ENCODE peak calls at places on chromosome 4, in nine cellular contexts. I is spleen, Y is sigmoid colon, S is transverse colon, W is GM12878, C is esophagus muscularis mucosa, E is GM12892, B is upper lobe of left lung, Z is prostate gland. A is an unnamed sample.

GRCh38 chr4:137545461-137545861 is 13.2 kb upstream of the PCDH18 start:
- DNase-seq in B (no peak), E (no peak), I (no peak), Z (no peak), W (no peak), C (no peak), S (no peak), Y (peak), A (no peak)

GRCh38 chr4:153038493-153039311 is 102.6 kb downstream of the FHDC1 start:
- DNase-seq in B (no peak), Y (no peak), W (no peak), S (no peak), E (no peak), Z (peak), I (no peak), C (peak), A (no peak)

GRCh38 chr4:158020734-158021346 is 152.0 kb downstream of the GASK1B start:
- DNase-seq in Y (no peak), I (no peak), Z (no peak), S (no peak), B (no peak), C (no peak), W (no peak), E (no peak), A (no peak)

GRCh38 chr4:152785639-152786517 is 6.1 kb downstream of the ARFIP1 start:
- DNase-seq in E (no peak), I (no peak), W (no peak), Y (no peak), B (no peak), Z (no peak), S (no peak), C (no peak), A (no peak)

GRCh38 chr4:85780664-85781063 is 305.7 kb downstream of the ARHGAP24 start:
- DNase-seq in Y (no peak), B (no peak), W (no peak), S (no peak), Z (no peak), C (no peak), E (no peak), I (no peak), A (no peak)

GRCh38 chr4:142815834-142816233 is 30.3 kb downstream of the INPP4B start:
- DNase-seq in Z (no peak), S (no peak), Y (no peak), E (no peak), W (no peak), I (no peak), B (no peak), C (no peak), A (no peak)

GRCh38 chr4:105306158-105306781 is 159.6 kb downstream of the TET2 start:
- DNase-seq in B (peak), Y (no peak), W (peak), S (no peak), I (no peak), E (peak), Z (no peak), C (no peak), A (no peak)

GRCh38 chr4:136847881-136848621 is 684.2 kb downstream of the PCDH18 start:
- DNase-seq in W (no peak), Z (no peak), C (no peak), I (no peak), S (no peak), B (no peak), E (no peak), Y (no peak), A (no peak)

GRCh38 chr4:30790998-30791397 is 70.8 kb downstream of the PCDH7 start:
- DNase-seq in I (no peak), Y (no peak), W (no peak), S (no peak), B (no peak), Z (no peak), C (no peak), E (no peak), A (no peak)

GRCh38 chr4:123495530-123495929 is 98.9 kb downstream of the SPRY1 start:
- DNase-seq in I (no peak), Z (no peak), C (no peak), E (no peak), S (no peak), W (no peak), B (peak), Y (no peak), A (no peak)

GRCh38 chr4:185656467-185656890 is 121.2 kb upstream of the PDLIM3 start:
- DNase-seq in E (no peak), Z (peak), B (peak), C (no peak), Y (peak), S (peak), W (no peak), I (no peak), A (no peak)

GRCh38 chr4:6236816-6237390 is 32.7 kb upstream of the WFS1 start:
- DNase-seq in E (no peak), Z (no peak), Y (peak), I (peak), S (no peak), C (no peak), W (no peak), B (peak), A (no peak)

GRCh38 chr4:20992002-20992401 is 291.7 kb downstream of the PACRGL start:
- DNase-seq in I (no peak), S (peak), Y (no peak), W (no peak), Z (no peak), C (no peak), B (no peak), E (no peak), A (no peak)

GRCh38 chr4:159134422-159134821 is 31.5 kb downstream of the RAPGEF2 start:
- DNase-seq in C (no peak), I (no peak), B (no peak), E (no peak), S (no peak), W (no peak), Y (no peak), Z (no peak), A (no peak)

GRCh38 chr4:2623442-2623841 is 87.0 kb downstream of the FAM193A start:
- DNase-seq in I (no peak), S (no peak), Y (peak), Z (no peak), C (no peak), E (no peak), W (no peak), B (no peak), A (no peak)

GRCh38 chr4:185865901-185866328 is 53.9 kb upstream of the SORBS2 start:
- DNase-seq in C (peak), Y (no peak), B (peak), Z (peak), W (no peak), E (no peak), S (peak), I (no peak), A (no peak)

GRCh38 chr4:122777846-122778501 is 45.5 kb downstream of the BBS12 start:
- DNase-seq in W (no peak), E (no peak), S (no peak), C (no peak), I (no peak), Y (no peak), Z (no peak), B (no peak), A (no peak)

GRCh38 chr4:143374771-143375170 is 38.1 kb downstream of the GAB1 start:
- DNase-seq in B (no peak), I (no peak), Y (no peak), C (no peak), E (no peak), Z (no peak), S (no peak), W (no peak), A (no peak)

GRCh38 chr4:12036450-12036849 is 607.8 kb upstream of the HS3ST1 start:
- DNase-seq in Z (no peak), S (no peak), B (no peak), I (no peak), E (no peak), W (no peak), Y (no peak), C (no peak), A (no peak)

GRCh38 chr4:176054942-176055341 is 10.7 kb upstream of the WDR17 start:
- DNase-seq in S (no peak), E (no peak), Z (no peak), C (no peak), Y (no peak), B (no peak), W (no peak), I (no peak), A (no peak)

GRCh38 chr4:25531272-25531671 is 124.4 kb upstream of the SLC34A2 start:
- DNase-seq in E (no peak), I (no peak), Y (no peak), C (no peak), S (no peak), W (no peak), B (no peak), Z (no peak), A (no peak)

GRCh38 chr4:185711764-185712163 is 100.2 kb downstream of the SORBS2 start:
- DNase-seq in S (no peak), C (no peak), I (no peak), Y (no peak), Z (no peak), W (no peak), B (no peak), E (no peak), A (no peak)

GRCh38 chr4:21009956-21010355 is 309.7 kb downstream of the PACRGL start:
- DNase-seq in W (no peak), Y (no peak), S (no peak), E (no peak), C (no peak), B (no peak), Z (no peak), I (no peak), A (no peak)

GRCh38 chr4:3880595-3881120 is 114.5 kb downstream of the ADRA2C start:
- DNase-seq in B (peak), Y (no peak), Z (peak), W (no peak), S (peak), I (peak), E (peak), C (no peak), A (peak)

GRCh38 chr4:14716622-14717021 is 285.7 kb upstream of the CPEB2 start:
- DNase-seq in Y (no peak), Z (no peak), I (no peak), W (no peak), S (no peak), C (no peak), E (no peak), B (no peak), A (no peak)

GRCh38 chr4:70183168-70183939 is 12.2 kb upstream of the ODAM start:
- DNase-seq in W (no peak), B (peak), S (peak), I (no peak), C (no peak), Z (no peak), Y (no peak), E (no peak), A (no peak)
- TF ChIP-seq POLR2AphosphoS5 in W (no peak), B (no peak), S (no peak), I (no peak), C (no peak), Z (no peak), Y (no peak), E (no peak), A (no peak)

DNA sequence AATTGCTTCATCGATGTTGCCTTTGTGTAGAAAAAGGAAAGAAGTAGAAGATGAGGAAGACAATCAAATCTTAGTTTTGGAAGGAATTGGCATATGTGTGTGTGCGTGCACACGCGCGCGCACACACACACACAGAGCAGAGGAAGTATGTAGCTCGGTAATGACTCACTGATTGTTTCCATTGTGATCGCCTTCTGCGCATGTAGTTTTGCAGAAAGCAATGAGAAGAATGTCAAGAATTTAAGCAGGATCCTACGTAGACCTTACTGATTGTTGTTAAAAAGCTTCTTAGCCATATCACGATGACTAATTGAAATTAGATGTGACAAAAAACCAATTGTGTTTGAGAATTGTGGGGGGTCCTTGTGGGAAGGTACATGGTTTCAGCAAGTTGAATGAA is 12.8 kb upstream of the LIMCH1 start:
- DNase-seq in W (no peak), B (no peak), Y (no peak), E (no peak), Z (no peak), S (no peak), C (peak), I (no peak), A (no peak)
- TF ChIP-seq POLR2AphosphoS5 in W (no peak), B (peak), Y (no peak), E (no peak), Z (no peak), S (no peak), C (peak), I (no peak), A (no peak)

DNA sequence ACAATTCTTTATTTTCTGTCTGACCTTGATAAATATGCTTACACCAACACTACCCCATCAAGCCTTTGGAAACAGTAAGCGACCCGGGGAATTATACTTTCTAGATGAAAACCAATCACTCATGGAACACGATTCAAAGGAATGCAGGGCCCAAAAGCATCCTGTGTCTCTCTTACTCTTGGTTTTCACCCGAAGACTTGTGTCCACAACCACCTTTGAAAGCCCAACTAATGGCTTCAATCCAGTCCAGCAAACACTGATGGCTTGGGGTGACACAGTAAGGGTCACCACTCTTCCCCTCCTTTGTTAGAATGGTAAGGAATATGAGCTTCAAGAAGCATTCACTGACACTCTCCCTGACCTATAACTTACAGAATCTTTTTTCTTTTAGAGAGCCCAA is 1.6 kb downstream of the CBR4 start:
- DNase-seq in W (no peak), E (no peak), I (no peak), Y (no peak), C (no peak), Z (no peak), B (no peak), S (no peak), A (no peak)
- TF ChIP-seq POLR2AphosphoS5 in W (no peak), E (no peak), I (no peak), Y (no peak), C (no peak), Z (no peak), B (no peak), S (no peak), A (no peak)

GRCh38 chr4:109214622-109215350 is 87.7 kb downstream of the COL25A1 start:
- DNase-seq in I (no peak), S (no peak), W (no peak), C (no peak), B (no peak), Y (no peak), E (no peak), Z (no peak), A (no peak)

GRCh38 chr4:109215511-109215910 is 86.9 kb downstream of the COL25A1 start:
- DNase-seq in Z (no peak), I (no peak), C (no peak), W (no peak), E (no peak), Y (no peak), B (no peak), S (no peak), A (no peak)

GRCh38 chr4:109218288-109218687 is 84.2 kb downstream of the COL25A1 start:
- DNase-seq in Y (no peak), B (no peak), C (no peak), S (no peak), E (no peak), W (no peak), Z (no peak), I (no peak), A (no peak)

GRCh38 chr4:109213056-109213455 is 89.4 kb downstream of the COL25A1 start:
- DNase-seq in C (no peak), S (no peak), E (no peak), I (no peak), Y (no peak), B (no peak), W (no peak), Z (no peak), A (no peak)

DNA sequence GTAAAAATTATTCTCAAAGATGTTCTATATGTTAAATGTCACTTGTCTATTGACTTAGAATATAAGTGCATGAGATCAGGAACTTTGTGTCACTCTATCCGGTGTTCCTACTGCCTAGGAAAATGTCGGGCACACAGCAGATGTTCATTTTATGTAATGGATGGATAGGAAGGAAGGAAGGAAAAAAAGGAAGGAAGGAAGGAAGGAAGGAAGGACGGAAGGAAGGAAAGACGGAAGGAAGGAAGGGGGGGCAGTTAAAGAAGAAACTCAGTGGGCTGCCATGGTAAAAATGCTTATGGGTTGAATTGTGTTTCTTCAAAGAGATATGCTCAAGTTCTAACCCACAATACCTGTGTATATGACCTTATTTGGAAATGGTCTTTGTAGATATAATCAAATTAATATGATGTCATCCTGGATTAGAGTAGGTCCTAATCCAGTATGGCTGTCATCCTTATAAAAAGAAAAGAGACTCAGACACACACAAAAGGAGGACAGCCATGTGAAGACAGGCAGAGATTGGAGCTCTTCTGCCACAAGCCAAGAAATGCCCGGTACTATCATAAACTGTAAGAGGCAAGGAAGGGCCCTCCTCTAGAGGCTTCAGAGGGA is 86.3 kb downstream of the COL25A1 start:
- DNase-seq in I (no peak), S (no peak), Y (no peak), C (no peak), Z (no peak), E (no peak), W (no peak), B (no peak), A (no peak)
- TF ChIP-seq POLR2AphosphoS5 in I (no peak), S (no peak), Y (no peak), C (no peak), Z (no peak), E (no peak), W (no peak), B (no peak), A (no peak)

DNA sequence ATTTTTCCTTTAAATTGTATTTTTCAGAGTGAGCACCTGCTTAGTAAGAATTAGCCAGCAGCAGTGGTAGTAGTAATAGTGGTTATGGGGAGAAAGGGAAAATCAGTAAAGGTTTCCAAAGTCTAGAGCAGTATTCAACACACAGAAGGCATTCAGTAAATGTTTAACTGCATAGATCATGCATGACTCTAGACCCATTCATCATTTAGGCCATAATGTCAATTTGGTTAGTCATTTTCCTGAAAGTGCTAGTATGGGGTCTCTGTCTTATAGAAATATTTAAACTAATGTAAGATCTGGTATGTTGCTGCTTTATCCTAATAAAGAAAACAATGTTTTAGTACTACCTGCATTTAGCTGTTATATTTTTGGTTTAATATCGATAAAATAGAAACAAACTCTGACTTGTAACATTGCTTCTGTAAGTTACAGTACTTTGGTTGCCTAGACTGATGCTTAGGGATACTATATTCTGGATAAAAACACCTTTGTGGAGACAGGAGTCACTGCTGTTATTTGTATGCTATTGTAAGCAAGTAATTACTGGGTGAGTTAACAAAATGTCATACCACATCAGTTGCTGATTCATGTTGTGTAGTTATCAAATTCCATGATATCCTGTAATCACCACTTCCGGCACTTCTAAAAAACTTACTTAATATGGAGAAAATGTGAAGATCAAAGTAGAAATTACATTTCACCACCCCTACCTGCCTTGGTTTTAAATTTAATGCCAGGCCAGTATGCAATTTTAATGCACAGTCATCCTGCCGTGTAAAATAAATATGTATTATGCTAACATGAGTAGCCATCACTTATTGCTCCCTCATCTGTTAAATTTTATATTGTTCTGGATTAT is 115.8 kb upstream of the BMPR1B start:
- DNase-seq in B (no peak), S (no peak), E (no peak), I (no peak), Z (no peak), Y (no peak), C (no peak), W (no peak), A (no peak)
- TF ChIP-seq POLR2AphosphoS5 in B (no peak), S (no peak), E (no peak), I (no peak), Z (no peak), Y (no peak), C (no peak), W (no peak), A (no peak)

GRCh38 chr4:145734576-145735329 is 54.8 kb downstream of the C4orf51 start:
- DNase-seq in Z (peak), E (no peak), B (peak), S (peak), W (peak), I (no peak), C (no peak), Y (peak), A (peak)
- TF ChIP-seq POLR2AphosphoS5 in Z (peak), E (no peak), B (peak), S (peak), W (no peak), I (no peak), C (peak), Y (peak), A (no peak)

DNA sequence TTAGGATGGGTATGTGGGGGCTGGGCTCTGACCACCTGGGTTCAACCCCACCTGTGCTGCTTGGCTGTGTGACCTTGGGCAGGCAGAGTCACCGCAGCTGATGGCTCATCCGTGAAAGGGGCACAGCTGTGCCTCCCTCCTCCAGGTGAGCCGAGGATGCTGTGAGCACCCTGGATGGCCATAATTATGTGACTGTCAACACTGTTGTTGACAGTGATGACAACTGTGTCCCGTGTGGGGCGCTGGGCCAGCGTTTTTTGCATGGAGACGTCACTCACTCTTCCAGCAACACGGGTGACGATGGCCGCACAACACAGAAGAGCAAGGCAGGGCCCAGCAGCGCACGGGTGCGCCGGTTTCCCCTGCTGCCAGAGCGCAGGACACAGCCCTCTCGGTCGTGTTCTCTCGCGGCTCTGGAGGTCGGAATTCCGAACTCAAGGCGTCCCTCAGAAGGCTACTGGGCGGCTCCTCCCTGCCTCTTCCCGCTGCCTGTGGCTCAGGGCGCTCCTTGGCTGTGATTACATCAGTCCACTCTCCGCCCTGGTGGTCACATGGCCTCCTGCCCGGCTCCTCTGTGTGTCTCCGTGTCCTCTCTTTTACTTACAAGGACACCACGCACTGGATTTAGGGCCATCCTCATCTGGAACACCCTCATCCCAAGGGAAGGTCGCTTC is 1.3 kb downstream of the SH3TC1 start:
- DNase-seq in W (no peak), I (no peak), Y (peak), B (peak), S (peak), Z (peak), E (no peak), C (peak), A (no peak)
- TF ChIP-seq POLR2AphosphoS5 in W (peak), I (peak), Y (peak), B (peak), S (peak), Z (peak), E (no peak), C (peak), A (no peak)

A was measured in breast epithelium.